ENCODE peak calls at places on chromosomes 7 and 10, in four cellular contexts. One of them, this sample, is unnamed. For H3K4me1, the result is how much of the 10 kb centered on the place peaks cover.

GRCh38 chr7:115825736-115826135 is 204.8 kb downstream of the TFEC start:
- DNase-seq in right atrium auricular region: no peak
- DNase-seq in GM23248: peak
- DNase-seq in right lobe of liver: no peak
- DNase-seq in this sample: no peak

GRCh38 chr7:92612501-92612900 is 22.3 kb upstream of the FAM133B start:
- DNase-seq in right atrium auricular region: no peak
- DNase-seq in GM23248: peak
- DNase-seq in right lobe of liver: no peak
- DNase-seq in this sample: no peak

GRCh38 chr7:42311195-42311594 is 74.2 kb upstream of the GLI3 start:
- DNase-seq in right atrium auricular region: no peak
- DNase-seq in GM23248: no peak
- DNase-seq in right lobe of liver: no peak
- DNase-seq in this sample: no peak

GRCh38 chr7:44381494-44382220 is 56.3 kb upstream of the CAMK2B start:
- DNase-seq in right atrium auricular region: peak
- DNase-seq in GM23248: no peak
- DNase-seq in right lobe of liver: no peak
- DNase-seq in this sample: peak

GRCh38 chr10:3570855-3571266 is 214.1 kb downstream of the KLF6 start:
- DNase-seq in right atrium auricular region: peak
- DNase-seq in GM23248: peak
- DNase-seq in right lobe of liver: no peak
- DNase-seq in this sample: peak

GRCh38 chr10:116371737-116372136 is 47.5 kb downstream of the CCDC172 start:
- DNase-seq in right atrium auricular region: no peak
- DNase-seq in GM23248: no peak
- DNase-seq in right lobe of liver: no peak
- DNase-seq in this sample: no peak

GRCh38 chr7:76054129-76055120 is 6.5 kb downstream of the MDH2 start:
- DNase-seq in right atrium auricular region: no peak
- DNase-seq in GM23248: peak
- DNase-seq in right lobe of liver: no peak
- DNase-seq in this sample: no peak

GRCh38 chr7:113100091-113100723 is 13.6 kb upstream of the GPR85 start:
- DNase-seq in right atrium auricular region: no peak
- DNase-seq in GM23248: peak
- DNase-seq in right lobe of liver: no peak
- DNase-seq in this sample: no peak

GRCh38 chr10:124384142-124384541 is 34.6 kb downstream of the OAT start:
- DNase-seq in right atrium auricular region: no peak
- DNase-seq in GM23248: no peak
- DNase-seq in right lobe of liver: no peak
- DNase-seq in this sample: no peak

GRCh38 chr10:60441515-60441914 is 51.8 kb upstream of the ANK3 start:
- DNase-seq in right atrium auricular region: no peak
- DNase-seq in GM23248: peak
- DNase-seq in right lobe of liver: no peak
- DNase-seq in this sample: no peak

GRCh38 chr10:35340975-35341374 is 4.7 kb downstream of the CCNY start:
- DNase-seq in right atrium auricular region: no peak
- DNase-seq in GM23248: peak
- DNase-seq in right lobe of liver: no peak
- DNase-seq in this sample: no peak

GRCh38 chr10:92571649-92572048 is 2.2 kb downstream of the IDE start:
- DNase-seq in right atrium auricular region: no peak
- DNase-seq in GM23248: peak
- DNase-seq in right lobe of liver: no peak
- DNase-seq in this sample: no peak

GRCh38 chr7:155919400-155920067 is 107.3 kb upstream of the SHH start:
- DNase-seq in right atrium auricular region: no peak
- DNase-seq in GM23248: no peak
- DNase-seq in right lobe of liver: peak
- DNase-seq in this sample: no peak

GRCh38 chr7:127876393-127876792 is 154.8 kb downstream of the LRRC4 start:
- DNase-seq in right atrium auricular region: no peak
- DNase-seq in GM23248: peak
- DNase-seq in right lobe of liver: no peak
- DNase-seq in this sample: no peak

GRCh38 chr7:151769189-151769821 is 107.6 kb downstream of the PRKAG2 start:
- DNase-seq in right atrium auricular region: no peak
- DNase-seq in GM23248: no peak
- DNase-seq in right lobe of liver: no peak
- DNase-seq in this sample: no peak

GRCh38 chr7:510061-510481 is 9.6 kb downstream of the PDGFA start:
- DNase-seq in right atrium auricular region: no peak
- DNase-seq in GM23248: no peak
- DNase-seq in right lobe of liver: peak
- DNase-seq in this sample: no peak

GRCh38 chr10:5557799-5558771 is 33.3 kb downstream of the CALML3 start:
- DNase-seq in right atrium auricular region: no peak
- DNase-seq in GM23248: no peak
- DNase-seq in right lobe of liver: no peak
- DNase-seq in this sample: no peak

DNA sequence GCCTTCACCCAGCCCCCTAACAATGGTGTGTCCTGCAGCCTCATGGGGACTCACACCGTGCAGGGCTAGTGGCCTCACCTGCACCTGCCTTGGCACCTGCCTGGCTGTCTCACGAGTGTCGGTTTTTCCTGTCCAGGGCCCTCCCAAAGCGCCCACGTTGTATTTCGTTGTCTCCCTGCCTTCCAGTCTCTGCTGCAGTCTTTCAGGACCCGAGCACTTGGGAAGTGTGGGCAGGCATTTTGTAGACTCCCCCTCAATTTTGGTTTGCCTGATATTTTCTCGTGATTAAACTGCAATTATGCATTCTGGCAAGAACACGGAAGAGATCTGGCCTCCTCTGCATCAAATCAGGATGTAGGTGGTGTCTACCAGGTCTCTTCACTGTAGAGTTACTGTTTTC is 17.9 kb downstream of the BNIP3 start:
- DNase-seq in right atrium auricular region: no peak
- DNase-seq in GM23248: no peak
- DNase-seq in right lobe of liver: no peak
- DNase-seq in this sample: no peak
- H3K4me1 ChIP-seq in right atrium auricular region: under half
- H3K4me1 ChIP-seq in GM23248: under half
- H3K4me1 ChIP-seq in right lobe of liver: under half
- H3K4me1 ChIP-seq in this sample: under half

GRCh38 chr10:7159928-7160327 is 250.9 kb downstream of the SFMBT2 start:
- DNase-seq in right atrium auricular region: no peak
- DNase-seq in GM23248: no peak
- DNase-seq in right lobe of liver: no peak
- DNase-seq in this sample: no peak

GRCh38 chr10:7161484-7162283 is 249.2 kb downstream of the SFMBT2 start:
- DNase-seq in right atrium auricular region: peak
- DNase-seq in GM23248: no peak
- DNase-seq in right lobe of liver: no peak
- DNase-seq in this sample: no peak

GRCh38 chr10:7162331-7162730 is 248.5 kb downstream of the SFMBT2 start:
- DNase-seq in right atrium auricular region: no peak
- DNase-seq in GM23248: no peak
- DNase-seq in right lobe of liver: no peak
- DNase-seq in this sample: no peak

GRCh38 chr10:7157091-7157490 is 253.7 kb downstream of the SFMBT2 start:
- DNase-seq in right atrium auricular region: no peak
- DNase-seq in GM23248: no peak
- DNase-seq in right lobe of liver: no peak
- DNase-seq in this sample: no peak

GRCh38 chr10:7159517-7159916 is 251.3 kb downstream of the SFMBT2 start:
- DNase-seq in right atrium auricular region: no peak
- DNase-seq in GM23248: no peak
- DNase-seq in right lobe of liver: no peak
- DNase-seq in this sample: no peak
- H3K4me1 ChIP-seq in right atrium auricular region: under half
- H3K4me1 ChIP-seq in GM23248: under half
- H3K4me1 ChIP-seq in right lobe of liver: under half
- H3K4me1 ChIP-seq in this sample: under half

GRCh38 chr7:148723846-148724245 is 25.1 kb downstream of the CUL1 start:
- DNase-seq in right atrium auricular region: no peak
- DNase-seq in GM23248: peak
- DNase-seq in right lobe of liver: no peak
- DNase-seq in this sample: no peak
- H3K4me1 ChIP-seq in right atrium auricular region: under half
- H3K4me1 ChIP-seq in GM23248: under half
- H3K4me1 ChIP-seq in right lobe of liver: under half
- H3K4me1 ChIP-seq in this sample: under half

DNA sequence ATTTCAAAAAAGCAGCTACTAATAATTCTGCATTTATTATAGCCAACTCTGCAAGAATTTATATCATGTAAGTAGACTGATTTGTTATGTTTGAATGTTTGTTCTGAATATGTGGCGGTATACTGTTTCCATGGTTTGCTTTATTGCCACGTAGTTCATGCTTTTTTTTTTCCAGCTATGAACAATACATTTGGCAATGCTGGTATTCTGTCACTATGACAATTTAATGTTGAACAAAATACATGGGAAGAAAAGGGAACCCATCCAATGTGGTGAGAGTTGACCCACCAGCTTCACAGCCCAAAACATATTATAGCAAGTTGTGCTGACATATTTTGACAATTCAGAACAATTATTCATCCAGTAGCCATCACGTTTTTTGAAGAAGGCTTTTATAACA is 145.6 kb downstream of the CCDC71L start:
- DNase-seq in right atrium auricular region: no peak
- DNase-seq in GM23248: peak
- DNase-seq in right lobe of liver: no peak
- DNase-seq in this sample: no peak
- H3K4me1 ChIP-seq in right atrium auricular region: under half
- H3K4me1 ChIP-seq in GM23248: under half
- H3K4me1 ChIP-seq in right lobe of liver: under half
- H3K4me1 ChIP-seq in this sample: under half

GRCh38 chr10:71981868-71982230 is 17.7 kb downstream of the CHST3 start:
- DNase-seq in right atrium auricular region: no peak
- DNase-seq in GM23248: no peak
- DNase-seq in right lobe of liver: no peak
- DNase-seq in this sample: no peak

GRCh38 chr10:71984798-71985388 is 20.7 kb downstream of the CHST3 start:
- DNase-seq in right atrium auricular region: no peak
- DNase-seq in GM23248: no peak
- DNase-seq in right lobe of liver: no peak
- DNase-seq in this sample: no peak

GRCh38 chr10:71982269-71983178 is 18.3 kb downstream of the CHST3 start:
- DNase-seq in right atrium auricular region: no peak
- DNase-seq in GM23248: no peak
- DNase-seq in right lobe of liver: no peak
- DNase-seq in this sample: no peak

GRCh38 chr10:71985542-71986250 is 21.5 kb downstream of the CHST3 start:
- DNase-seq in right atrium auricular region: no peak
- DNase-seq in GM23248: peak
- DNase-seq in right lobe of liver: no peak
- DNase-seq in this sample: no peak

GRCh38 chr10:71984126-71984797 is 20.1 kb downstream of the CHST3 start:
- DNase-seq in right atrium auricular region: no peak
- DNase-seq in GM23248: no peak
- DNase-seq in right lobe of liver: no peak
- DNase-seq in this sample: no peak
- H3K4me1 ChIP-seq in right atrium auricular region: under half
- H3K4me1 ChIP-seq in GM23248: under half
- H3K4me1 ChIP-seq in right lobe of liver: under half
- H3K4me1 ChIP-seq in this sample: half or more

GRCh38 chr10:101902032-101902799 is 58.6 kb upstream of the KCNIP2 start:
- DNase-seq in right atrium auricular region: no peak
- DNase-seq in GM23248: no peak
- DNase-seq in right lobe of liver: no peak
- DNase-seq in this sample: no peak

GRCh38 chr10:101906586-101907183 is 63.1 kb upstream of the KCNIP2 start:
- DNase-seq in right atrium auricular region: no peak
- DNase-seq in GM23248: no peak
- DNase-seq in right lobe of liver: no peak
- DNase-seq in this sample: no peak

GRCh38 chr10:101901340-101901739 is 57.7 kb upstream of the KCNIP2 start:
- DNase-seq in right atrium auricular region: no peak
- DNase-seq in GM23248: no peak
- DNase-seq in right lobe of liver: no peak
- DNase-seq in this sample: no peak

GRCh38 chr10:101905241-101905640 is 61.6 kb upstream of the KCNIP2 start:
- DNase-seq in right atrium auricular region: no peak
- DNase-seq in GM23248: no peak
- DNase-seq in right lobe of liver: no peak
- DNase-seq in this sample: no peak

DNA sequence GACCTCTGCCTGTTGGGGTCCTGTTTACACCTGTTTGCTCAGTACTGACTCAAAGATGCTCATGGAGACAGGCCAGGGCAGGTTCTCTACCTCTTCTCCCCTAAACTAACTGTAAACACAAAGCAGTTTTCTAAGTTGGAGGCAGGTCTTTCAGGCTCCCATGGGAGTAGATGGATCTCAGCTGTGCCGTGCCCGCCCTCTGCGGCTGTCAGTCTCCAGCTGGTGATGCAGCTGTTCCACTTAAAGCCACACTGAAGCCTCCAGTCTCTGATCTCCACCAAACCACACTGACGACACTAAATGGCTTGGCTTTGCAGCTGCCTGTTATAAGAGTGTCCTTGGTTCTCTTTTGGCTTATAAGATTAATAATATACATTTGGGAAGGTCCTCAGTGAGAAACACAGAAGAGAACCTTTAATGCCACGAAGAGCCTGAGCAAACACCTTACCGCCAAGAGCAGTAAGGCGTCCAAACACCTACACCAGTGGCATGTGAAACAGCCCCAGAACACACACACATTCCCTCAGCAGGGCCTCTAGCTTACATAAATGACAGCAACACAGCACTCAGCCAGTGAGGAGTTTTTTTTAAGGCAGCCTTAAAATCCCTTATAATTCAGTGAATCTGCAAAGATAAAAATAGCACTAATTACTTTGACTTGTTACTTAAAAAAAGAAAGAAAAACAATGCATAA is 60.4 kb upstream of the KCNIP2 start:
- DNase-seq in right atrium auricular region: no peak
- DNase-seq in GM23248: no peak
- DNase-seq in right lobe of liver: no peak
- DNase-seq in this sample: no peak
- H3K4me1 ChIP-seq in right atrium auricular region: under half
- H3K4me1 ChIP-seq in GM23248: under half
- H3K4me1 ChIP-seq in right lobe of liver: under half
- H3K4me1 ChIP-seq in this sample: under half

GRCh38 chr10:1408656-1409358 is 328.5 kb downstream of the ADARB2 start:
- DNase-seq in right atrium auricular region: no peak
- DNase-seq in GM23248: no peak
- DNase-seq in right lobe of liver: no peak
- DNase-seq in this sample: peak
- H3K4me1 ChIP-seq in right atrium auricular region: under half
- H3K4me1 ChIP-seq in GM23248: under half
- H3K4me1 ChIP-seq in right lobe of liver: under half
- H3K4me1 ChIP-seq in this sample: under half

DNA sequence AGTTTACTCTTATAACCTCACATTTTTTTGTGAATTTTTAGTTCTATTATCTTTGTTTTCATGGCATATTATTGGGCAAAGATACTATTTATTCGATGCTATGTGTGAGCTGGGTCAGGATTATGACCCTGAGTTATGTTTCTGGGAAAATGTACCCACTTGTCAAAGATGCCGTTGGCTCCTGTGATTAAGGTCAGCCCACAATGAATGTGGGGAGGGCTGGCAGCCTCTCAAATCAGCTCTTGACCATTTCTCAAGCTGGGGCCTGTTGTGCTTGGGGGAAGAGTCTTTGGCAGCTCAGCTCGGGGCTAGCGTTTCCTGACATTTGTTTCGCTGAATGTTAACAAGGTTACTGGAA is 97.5 kb downstream of the TCF7L2 start:
- DNase-seq in right atrium auricular region: no peak
- DNase-seq in GM23248: no peak
- DNase-seq in right lobe of liver: no peak
- DNase-seq in this sample: no peak
- H3K4me1 ChIP-seq in right atrium auricular region: under half
- H3K4me1 ChIP-seq in GM23248: half or more
- H3K4me1 ChIP-seq in right lobe of liver: under half
- H3K4me1 ChIP-seq in this sample: half or more

This sample was measured in esophagus muscularis mucosa.